ENCODE peak calls at places on chromosome 19, in eight cellular contexts. I is left ventricle myocardium inferior, F is endothelial cell of umbilical vein, A is neural progenitor cell, J is spleen, N is retinal pigment epithelial cell, W is heart left ventricle, H is cardiac fibroblast. O is an unnamed sample.

GRCh38 chr19:53103141-53103902 is at the start of gene ZNF160:
- DNase-seq in W (peak), I (peak), H (peak), F (peak), A (peak), N (peak), J (peak), O (peak)

GRCh38 chr19:1650627-1651009 is 1.8 kb downstream of the TCF3 start:
- DNase-seq in W (no peak), N (no peak), J (peak), A (peak), H (peak), F (peak), I (no peak), O (no peak)

GRCh38 chr19:52648336-52648990 is 10.3 kb upstream of the ZNF83 start:
- DNase-seq in N (no peak), I (no peak), J (no peak), F (no peak), H (peak), W (no peak), A (no peak), O (peak)

GRCh38 chr19:3162418-3163229 is 15.9 kb upstream of the S1PR4 start:
- DNase-seq in J (no peak), I (no peak), A (no peak), N (no peak), W (no peak), H (no peak), F (no peak), O (peak)

GRCh38 chr19:17475541-17476115 is 5.3 kb downstream of the SLC27A1 start:
- DNase-seq in A (no peak), I (peak), H (peak), N (no peak), J (no peak), F (no peak), W (no peak), O (peak)

GRCh38 chr19:2171349-2172145 is 7.8 kb downstream of the DOT1L start:
- DNase-seq in H (peak), J (peak), W (peak), I (peak), N (no peak), A (peak), F (no peak), O (peak)

GRCh38 chr19:10686661-10687517 is 14.3 kb upstream of the QTRT1 start:
- DNase-seq in A (no peak), J (no peak), H (peak), N (no peak), F (no peak), I (peak), W (peak), O (peak)

GRCh38 chr19:42052241-42052863 is 17.7 kb downstream of the GRIK5 start:
- DNase-seq in W (no peak), F (no peak), J (no peak), H (no peak), I (no peak), A (no peak), N (no peak), O (no peak)

GRCh38 chr19:6392219-6393073 is 518 bp downstream of the GTF2F1 start:
- DNase-seq in A (peak), N (no peak), W (no peak), J (no peak), H (no peak), F (no peak), I (no peak), O (no peak)

GRCh38 chr19:36032251-36033104 is at the start of gene CLIP3:
- DNase-seq in J (no peak), A (peak), F (peak), W (peak), N (no peak), H (peak), I (peak), O (peak)

GRCh38 chr19:1164684-1165531 is 9.2 kb downstream of the SBNO2 start:
- DNase-seq in A (no peak), N (no peak), I (no peak), F (no peak), W (no peak), H (no peak), J (peak), O (no peak)

GRCh38 chr19:18204394-18205179 is 745 bp upstream of the RAB3A start:
- DNase-seq in F (no peak), I (no peak), N (no peak), H (no peak), W (no peak), A (peak), J (peak), O (peak)

GRCh38 chr19:38891791-38892190 is 7.6 kb downstream of the SIRT2 start:
- DNase-seq in I (no peak), F (no peak), N (no peak), H (no peak), J (no peak), W (no peak), A (no peak), O (no peak)

GRCh38 chr19:38888876-38889275 is 10.5 kb downstream of the SIRT2 start:
- DNase-seq in N (no peak), I (no peak), W (no peak), H (no peak), F (no peak), A (no peak), J (no peak), O (no peak)

GRCh38 chr19:38890686-38891085 is 8.7 kb downstream of the SIRT2 start:
- DNase-seq in J (no peak), H (no peak), F (no peak), I (no peak), A (no peak), N (no peak), W (no peak), O (no peak)

GRCh38 chr19:38892841-38893240 is 6.6 kb downstream of the SIRT2 start:
- DNase-seq in I (no peak), W (no peak), A (no peak), J (no peak), F (no peak), N (no peak), H (no peak), O (no peak)

DNA sequence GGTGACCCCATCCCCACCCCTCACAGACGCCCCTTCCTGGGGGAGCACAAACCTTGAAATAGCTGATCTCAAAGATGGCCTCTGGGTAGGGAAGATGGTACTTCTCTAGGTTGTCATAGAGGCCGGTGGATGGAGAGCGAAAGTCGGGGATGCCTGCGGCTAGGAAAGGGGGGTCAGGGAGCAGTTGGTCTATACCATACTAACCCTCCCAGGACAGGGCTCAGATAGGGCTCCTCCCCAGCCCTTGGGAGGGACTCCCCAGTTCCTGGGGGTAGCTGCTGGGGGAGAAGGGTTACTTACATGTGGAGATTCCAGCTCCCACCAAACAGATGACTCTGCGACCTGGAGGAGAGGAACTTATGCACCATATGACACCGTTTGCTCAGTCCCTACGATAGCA is 9.6 kb downstream of the SIRT2 start:
- DNase-seq in H (no peak), I (no peak), W (no peak), A (no peak), F (no peak), J (no peak), N (no peak), O (no peak)
- TF ChIP-seq CTCF in H (no peak), I (no peak), W (no peak), A (no peak), F (no peak), J (no peak), N (no peak), O (no peak)

DNA sequence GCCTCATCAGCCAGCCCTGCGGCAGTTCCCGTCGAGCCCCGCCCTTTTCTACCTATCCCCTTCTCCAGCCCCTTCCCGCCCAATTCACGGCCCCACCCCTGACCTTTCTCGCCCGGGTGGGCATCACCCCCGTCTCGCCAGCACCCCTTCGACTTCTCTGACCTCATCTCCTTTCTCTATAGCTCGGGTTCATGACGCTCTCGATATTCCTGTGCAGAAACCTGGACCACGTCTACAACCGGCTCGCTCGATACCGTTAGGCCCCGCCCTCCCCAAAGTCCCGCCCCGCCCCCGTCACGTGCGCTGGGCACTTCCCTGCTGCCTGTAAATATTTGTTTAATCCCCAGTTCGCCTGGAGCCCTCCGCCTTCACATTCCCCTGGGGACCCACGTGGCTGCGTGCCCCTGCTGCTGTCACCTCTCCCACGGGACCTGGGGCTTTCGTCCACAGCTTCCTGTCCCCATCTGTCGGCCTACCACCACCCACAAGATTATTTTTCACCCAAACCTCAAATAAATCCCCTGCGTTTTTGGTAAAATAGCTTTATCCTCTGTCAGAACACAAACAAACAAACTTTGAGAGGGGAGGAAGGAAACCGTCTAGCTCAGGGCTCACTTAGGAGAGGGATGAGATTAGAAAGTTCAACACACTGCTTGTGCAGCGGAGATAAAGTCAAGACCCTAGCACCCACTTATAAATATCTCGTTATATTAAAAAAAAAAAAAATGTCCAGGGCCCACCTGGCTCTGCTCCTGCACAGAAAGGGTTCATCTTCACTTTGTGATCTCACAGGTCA is 5.1 kb downstream of the CD37 start:
- DNase-seq in A (peak), F (peak), I (peak), W (peak), N (peak), J (peak), H (peak), O (no peak)
- H3K4me3 ChIP-seq in A (no peak), F (no peak), I (peak), W (peak), N (peak), J (peak), H (peak), O (no peak)

GRCh38 chr19:4586245-4586644 is 26.8 kb upstream of the SEMA6B start:
- DNase-seq in N (no peak), J (no peak), A (no peak), I (no peak), F (no peak), W (no peak), H (no peak), O (no peak)

GRCh38 chr19:4582980-4583842 is 23.7 kb upstream of the SEMA6B start:
- DNase-seq in W (no peak), J (peak), I (no peak), A (no peak), H (no peak), F (no peak), N (no peak), O (no peak)

GRCh38 chr19:4585556-4585955 is 26.1 kb upstream of the SEMA6B start:
- DNase-seq in I (no peak), N (no peak), J (no peak), F (no peak), W (no peak), A (no peak), H (no peak), O (no peak)

GRCh38 chr19:4583961-4584669 is 24.6 kb upstream of the SEMA6B start:
- DNase-seq in J (peak), A (peak), F (peak), I (no peak), H (peak), N (no peak), W (peak), O (no peak)

GRCh38 chr19:4584670-4585460 is 25.4 kb upstream of the SEMA6B start:
- DNase-seq in F (no peak), H (no peak), W (no peak), J (no peak), I (no peak), A (peak), N (no peak), O (no peak)
- TF ChIP-seq CTCF in F (no peak), H (no peak), W (no peak), J (no peak), I (no peak), A (no peak), N (no peak), O (no peak)

GRCh38 chr19:12965812-12966135 is 3.6 kb upstream of the DAND5 start:
- DNase-seq in J (no peak), N (no peak), H (no peak), A (no peak), W (no peak), I (no peak), F (no peak), O (no peak)
- H3K4me3 ChIP-seq in J (no peak), N (no peak), H (no peak), A (peak), W (peak), I (peak), F (peak), O (no peak)

GRCh38 chr19:4260605-4261191 is 13.8 kb downstream of the YJU2 start:
- DNase-seq in A (no peak), F (no peak), H (no peak), J (no peak), N (no peak), I (no peak), W (no peak), O (no peak)

GRCh38 chr19:4258181-4258580 is 11.3 kb downstream of the YJU2 start:
- DNase-seq in I (no peak), A (no peak), F (no peak), W (no peak), N (no peak), H (no peak), J (no peak), O (no peak)

GRCh38 chr19:4257025-4257424 is 10.1 kb downstream of the YJU2 start:
- DNase-seq in F (no peak), N (no peak), H (no peak), A (no peak), I (no peak), W (no peak), J (no peak), O (no peak)

GRCh38 chr19:4256563-4256962 is 9.7 kb downstream of the YJU2 start:
- DNase-seq in F (no peak), A (no peak), W (no peak), I (no peak), J (no peak), H (no peak), N (no peak), O (peak)
- TF ChIP-seq CTCF in F (no peak), A (no peak), W (no peak), I (no peak), J (no peak), H (peak), N (peak), O (peak)

GRCh38 chr19:16327911-16328823 is 3.5 kb downstream of the KLF2 start:
- DNase-seq in F (peak), A (no peak), J (peak), I (peak), H (peak), W (peak), N (no peak), O (peak)
- H3K4me3 ChIP-seq in F (no peak), A (no peak), J (peak), I (peak), H (peak), W (peak), N (no peak), O (no peak)

GRCh38 chr19:57583104-57583520 is 833 bp upstream of the ZIK1 start:
- DNase-seq in I (peak), J (no peak), H (no peak), N (no peak), W (no peak), A (no peak), F (no peak), O (no peak)

GRCh38 chr19:57587529-57587928 is 3.6 kb downstream of the ZIK1 start:
- DNase-seq in N (no peak), A (no peak), F (no peak), I (no peak), H (no peak), J (no peak), W (no peak), O (peak)

GRCh38 chr19:57578487-57579205 is at the start of gene ZNF416:
- DNase-seq in F (peak), H (peak), A (peak), I (peak), W (peak), N (peak), J (peak), O (peak)

GRCh38 chr19:57583521-57584416 is at the start of gene ZIK1:
- DNase-seq in J (peak), W (peak), N (peak), F (peak), H (peak), A (peak), I (peak), O (peak)
- TF ChIP-seq CTCF in J (peak), W (peak), N (peak), F (no peak), H (no peak), A (peak), I (peak), O (no peak)

GRCh38 chr19:20321139-20321656 is 154.2 kb downstream of the ZNF486 start:
- DNase-seq in H (no peak), A (no peak), I (no peak), N (no peak), F (no peak), W (no peak), J (no peak), O (no peak)

DNA sequence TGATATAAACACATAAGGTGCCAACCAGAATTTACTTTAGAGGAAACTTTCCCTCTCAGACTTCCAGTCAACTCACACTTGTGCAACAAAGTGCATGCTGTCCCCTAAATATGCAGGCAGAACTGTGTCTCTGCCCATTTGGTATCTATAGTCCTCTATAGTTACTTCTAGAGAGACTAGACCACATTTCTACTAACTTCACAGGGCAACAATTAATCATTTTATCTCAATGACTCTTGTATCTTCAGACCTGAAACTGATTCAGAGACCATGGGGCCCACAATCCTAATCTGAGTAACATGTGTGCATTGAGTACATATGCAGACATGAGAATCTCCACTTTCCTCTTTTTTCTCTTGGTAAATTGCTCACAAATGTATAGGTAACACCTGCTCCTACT is 158.1 kb downstream of the ZNF486 start:
- DNase-seq in A (no peak), I (no peak), F (no peak), H (no peak), W (no peak), N (no peak), J (no peak), O (no peak)
- H3K4me3 ChIP-seq in A (no peak), I (no peak), F (no peak), H (no peak), W (no peak), N (no peak), J (no peak), O (no peak)

GRCh38 chr19:39109641-39110040 is 15.9 kb upstream of the PAK4 start:
- DNase-seq in J (no peak), H (no peak), A (no peak), N (no peak), F (no peak), W (no peak), I (no peak), O (no peak)

GRCh38 chr19:39113199-39113598 is 12.4 kb upstream of the PAK4 start:
- DNase-seq in J (no peak), F (no peak), H (no peak), W (no peak), N (no peak), I (no peak), A (no peak), O (no peak)

GRCh38 chr19:39112338-39112890 is 13.2 kb upstream of the PAK4 start:
- DNase-seq in F (no peak), I (no peak), J (no peak), W (no peak), H (no peak), A (no peak), N (no peak), O (peak)

GRCh38 chr19:39111593-39112199 is 13.9 kb upstream of the PAK4 start:
- DNase-seq in F (no peak), I (no peak), H (no peak), J (no peak), W (no peak), A (no peak), N (no peak), O (no peak)

DNA sequence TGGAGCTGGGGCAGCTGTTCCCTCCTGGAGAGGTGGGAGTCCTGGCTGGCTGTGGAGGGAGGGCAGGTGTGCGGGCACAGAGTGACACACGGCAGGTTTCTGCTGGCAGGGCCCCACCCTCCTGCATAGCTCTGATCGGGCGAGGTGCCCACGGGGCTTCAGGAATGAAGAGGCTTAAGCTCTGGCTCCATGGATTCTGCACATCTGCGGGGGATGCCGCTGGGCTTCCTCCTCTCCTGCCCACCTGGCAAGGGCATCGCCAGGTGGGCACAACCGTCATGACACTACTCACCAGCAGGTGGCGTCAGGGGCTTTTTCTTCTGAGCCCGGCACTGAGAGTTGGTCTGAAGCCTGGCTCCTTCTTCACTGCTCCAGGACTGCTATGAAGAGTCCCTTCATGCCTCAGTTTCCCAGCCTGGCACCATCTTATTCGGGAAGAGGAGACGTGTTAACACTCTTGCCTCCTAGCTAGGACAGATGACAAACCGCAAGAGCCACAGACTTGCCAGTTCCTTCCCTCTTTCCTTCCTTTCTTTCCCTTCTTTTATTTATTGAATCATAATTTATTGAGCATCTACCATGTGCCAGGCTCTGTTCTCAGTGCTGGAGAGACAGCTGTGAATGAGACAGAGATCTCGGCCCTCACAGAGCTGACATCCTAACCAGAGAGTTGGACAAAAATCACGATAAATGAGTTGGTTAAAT is 15.2 kb upstream of the PAK4 start:
- DNase-seq in A (peak), J (peak), I (peak), H (peak), N (no peak), F (peak), W (no peak), O (peak)
- TF ChIP-seq CTCF in A (peak), J (peak), I (peak), H (peak), N (peak), F (peak), W (peak), O (peak)